ENCODE peak calls at places on chromosomes 2 and 18, in eight cellular contexts. T, X, Y, F, J, R, H and G are unnamed samples.

GRCh38 chr18:69840445-69840844 is 107.2 kb downstream of the CD226 start:
- DNase-seq in H (no peak), J (no peak), R (no peak), Y (no peak), F (no peak), T (no peak), X (no peak), G (no peak)

GRCh38 chr2:71618327-71619113 is 165.2 kb downstream of the DYSF start:
- DNase-seq in T (no peak), H (no peak), F (no peak), Y (peak; percentile 34), J (no peak), R (no peak), X (peak; percentile 6), G (peak; percentile 88)

GRCh38 chr2:230134496-230135073 is 65.9 kb upstream of the SLC16A14 start:
- DNase-seq in R (peak; percentile 85), Y (no peak), X (no peak), H (no peak), F (no peak), T (no peak), J (no peak), G (no peak)

GRCh38 chr2:49332415-49332814 is 178.1 kb upstream of the FSHR start:
- DNase-seq in H (no peak), F (no peak), Y (no peak), T (no peak), R (no peak), X (no peak), J (no peak), G (no peak)

GRCh38 chr2:196068271-196069209 is at the start of gene DNAH7:
- DNase-seq in J (peak; percentile 96), H (peak; percentile 88), T (peak; percentile 96), Y (peak; percentile 96), F (peak; percentile 87), X (peak; percentile 79), R (peak; percentile 89), G (no peak)

GRCh38 chr2:164061129-164061746 is 325.4 kb upstream of the FIGN start:
- DNase-seq in R (peak; percentile 57), X (no peak), Y (peak; percentile 42), J (no peak), T (no peak), H (peak; percentile 76), F (no peak), G (no peak)

GRCh38 chr18:23324056-23324811 is 128.9 kb upstream of the RIOK3 start:
- DNase-seq in R (no peak), F (no peak), H (no peak), J (no peak), X (no peak), Y (no peak), T (no peak), G (peak; percentile 40)

GRCh38 chr18:62394001-62394763 is 69.1 kb downstream of the TNFRSF11A start:
- DNase-seq in T (no peak), R (no peak), X (no peak), H (no peak), J (no peak), F (no peak), Y (peak; percentile 80), G (no peak)

GRCh38 chr2:7133521-7133920 is 216.3 kb downstream of the RNF144A start:
- DNase-seq in X (no peak), J (no peak), F (no peak), T (no peak), H (no peak), R (no peak), Y (no peak), G (no peak)

GRCh38 chr2:148282201-148282600 is 261.3 kb downstream of the MBD5 start:
- DNase-seq in J (no peak), F (no peak), T (no peak), R (no peak), Y (no peak), H (no peak), X (no peak), G (no peak)

GRCh38 chr2:37926635-37927034 is 1.5 kb downstream of the RMDN2 start:
- DNase-seq in X (no peak), R (no peak), F (no peak), J (no peak), Y (no peak), T (no peak), H (no peak), G (no peak)

GRCh38 chr18:35334821-35335220 is 9.4 kb downstream of the ZNF24 start:
- DNase-seq in X (no peak), R (no peak), F (no peak), J (no peak), Y (no peak), H (no peak), T (no peak), G (no peak)

GRCh38 chr18:79337184-79337583 is 58.5 kb upstream of the NFATC1 start:
- DNase-seq in H (no peak), T (no peak), Y (no peak), J (no peak), R (no peak), F (no peak), X (no peak), G (peak; percentile 76)

GRCh38 chr2:88831071-88831791 is 139.8 kb downstream of the RPIA start:
- DNase-seq in X (no peak), Y (no peak), J (no peak), F (no peak), R (no peak), T (no peak), H (no peak), G (no peak)

GRCh38 chr18:2400701-2401191 is 170.6 kb downstream of the METTL4 start:
- DNase-seq in X (no peak), J (no peak), Y (no peak), H (no peak), T (no peak), R (no peak), F (no peak), G (no peak)

GRCh38 chr18:63774511-63774910 is 707 bp upstream of the SERPINB7 start:
- DNase-seq in Y (no peak), R (no peak), J (no peak), T (no peak), H (no peak), X (no peak), F (no peak), G (no peak)
- H3K27ac ChIP-seq in Y (no peak overlapping the region), R (no peak overlapping the region), J (no peak overlapping the region), T (no peak overlapping the region), H (no peak overlapping the region), X (no peak overlapping the region), F (no peak overlapping the region), G (no peak overlapping the region)

DNA sequence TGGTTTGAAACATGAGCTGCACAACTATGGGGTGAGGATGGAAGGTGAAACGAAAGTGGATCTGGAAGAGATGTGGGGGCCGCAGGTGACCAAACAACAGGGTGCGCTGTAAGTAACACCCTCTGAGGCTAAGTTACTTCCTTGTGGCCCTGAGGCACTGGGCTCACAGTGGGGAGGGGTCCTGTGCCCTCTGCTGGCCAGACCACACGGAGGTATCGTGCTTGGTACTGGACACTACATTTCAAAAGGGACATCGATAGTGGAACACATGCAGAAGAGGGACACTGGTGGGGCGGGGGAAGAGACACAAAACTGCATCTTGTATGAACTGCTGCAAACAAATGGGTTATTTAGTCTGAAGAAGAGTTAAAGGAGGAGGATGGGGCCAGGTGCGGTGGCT is 110.6 kb downstream of the CLIP4 start:
- DNase-seq in X (no peak), F (no peak), Y (no peak), R (no peak), J (no peak), T (no peak), H (no peak), G (no peak)
- H3K27ac ChIP-seq in X (no peak overlapping the region), F (no peak overlapping the region), Y (no peak overlapping the region), R (no peak overlapping the region), J (no peak overlapping the region), T (no peak overlapping the region), H (no peak overlapping the region), G (no peak overlapping the region)

GRCh38 chr18:26091047-26091630 is 726 bp upstream of the SS18 start:
- DNase-seq in F (no peak), X (no peak), R (peak; percentile 78), Y (no peak), H (no peak), J (no peak), T (no peak), G (peak; percentile 94)
- H3K27ac ChIP-seq in F (peak overlapping the region; percentile 96), X (peak overlapping the region; percentile 96), R (peak overlapping the region; percentile 96), Y (peak overlapping the region; percentile 96), H (peak overlapping the region; percentile 93), J (peak overlapping the region; percentile 96), T (peak overlapping the region; percentile 96), G (peak overlapping the region; percentile 85)

GRCh38 chr18:10140928-10141327 is 227.1 kb downstream of the VAPA start:
- DNase-seq in J (no peak), R (peak; percentile 57), F (no peak), Y (no peak), H (no peak), T (no peak), X (no peak), G (peak; percentile 67)
- H3K27ac ChIP-seq in J (no peak overlapping the region), R (peak overlapping the region; percentile 68), F (no peak overlapping the region), Y (peak overlapping the region; percentile 22), H (no peak overlapping the region), T (no peak overlapping the region), X (no peak overlapping the region), G (peak overlapping the region; percentile 74)

GRCh38 chr2:174593041-174593440 is 4.6 kb downstream of the WIPF1 start:
- DNase-seq in Y (no peak), J (no peak), H (no peak), R (no peak), F (no peak), X (no peak), T (no peak), G (no peak)

GRCh38 chr2:174591740-174592139 is 5.9 kb downstream of the WIPF1 start:
- DNase-seq in T (no peak), H (no peak), X (no peak), R (no peak), J (no peak), F (no peak), Y (no peak), G (no peak)

GRCh38 chr2:174590346-174590745 is 7.3 kb downstream of the WIPF1 start:
- DNase-seq in H (no peak), R (no peak), Y (no peak), J (no peak), X (no peak), T (no peak), F (no peak), G (no peak)

GRCh38 chr2:174589334-174589733 is 8.3 kb downstream of the WIPF1 start:
- DNase-seq in J (no peak), X (no peak), H (no peak), F (no peak), R (no peak), Y (no peak), T (no peak), G (no peak)

GRCh38 chr2:174590928-174591648 is 6.5 kb downstream of the WIPF1 start:
- DNase-seq in R (no peak), J (no peak), F (no peak), X (no peak), Y (no peak), T (no peak), H (no peak), G (no peak)
- H3K27ac ChIP-seq in R (no peak overlapping the region), J (no peak overlapping the region), F (peak overlapping the region; percentile 91), X (no peak overlapping the region), Y (peak overlapping the region; percentile 1), T (no peak overlapping the region), H (no peak overlapping the region), G (no peak overlapping the region)